ENCODE peak calls at places on chromosome 19, in four cellular contexts. One of them, this sample, is unnamed.

GRCh38 chr19:19538077-19538764 is at the start of gene CILP2:
- DNase-seq in right lobe of liver: peak; percentile 50
- DNase-seq in heart left ventricle: no peak
- DNase-seq in A549: no peak
- DNase-seq in this sample: no peak

GRCh38 chr19:33133438-33134031 is 1.6 kb downstream of the WDR88 start:
- DNase-seq in right lobe of liver: peak; percentile 48
- DNase-seq in A549: peak; percentile 51
- DNase-seq in heart left ventricle: no peak
- DNase-seq in this sample: no peak

GRCh38 chr19:37635076-37636056 is 19.9 kb downstream of the ZFP30 start:
- DNase-seq in heart left ventricle: no peak
- DNase-seq in right lobe of liver: no peak
- DNase-seq in A549: peak; percentile 23
- DNase-seq in this sample: no peak

GRCh38 chr19:47094557-47095517 is 18.7 kb downstream of the ZC3H4 start:
- DNase-seq in right lobe of liver: no peak
- DNase-seq in heart left ventricle: peak; percentile 49
- DNase-seq in A549: no peak
- DNase-seq in this sample: no peak

GRCh38 chr19:15836345-15836594 is 20.8 kb upstream of the OR10H1 start:
- DNase-seq in heart left ventricle: no peak
- DNase-seq in right lobe of liver: no peak
- DNase-seq in A549: peak; percentile 4
- DNase-seq in this sample: no peak

GRCh38 chr19:57436392-57436791 is 1.3 kb downstream of the ZNF749 start:
- DNase-seq in A549: no peak
- DNase-seq in heart left ventricle: no peak
- DNase-seq in right lobe of liver: no peak
- DNase-seq in this sample: no peak

GRCh38 chr19:40702337-40703012 is 12.0 kb upstream of the NUMBL start:
- DNase-seq in heart left ventricle: no peak
- DNase-seq in A549: peak; percentile 84
- DNase-seq in right lobe of liver: no peak
- DNase-seq in this sample: no peak

GRCh38 chr19:33772858-33773180 is 23.9 kb upstream of the KCTD15 start:
- DNase-seq in right lobe of liver: no peak
- DNase-seq in heart left ventricle: no peak
- DNase-seq in A549: no peak
- DNase-seq in this sample: no peak

GRCh38 chr19:39998511-39998910 is 1.7 kb downstream of the ZNF546 start:
- DNase-seq in A549: no peak
- DNase-seq in right lobe of liver: no peak
- DNase-seq in heart left ventricle: no peak
- DNase-seq in this sample: no peak

GRCh38 chr19:46828484-46828883 is 22.2 kb downstream of the AP2S1 start:
- DNase-seq in A549: no peak
- DNase-seq in right lobe of liver: no peak
- DNase-seq in heart left ventricle: no peak
- DNase-seq in this sample: no peak

GRCh38 chr19:7013678-7014077 is 7.6 kb downstream of the MBD3L2B start:
- DNase-seq in A549: no peak
- DNase-seq in heart left ventricle: no peak
- DNase-seq in right lobe of liver: no peak
- DNase-seq in this sample: no peak

GRCh38 chr19:45361608-45362007 is 8.8 kb downstream of the ERCC2 start:
- DNase-seq in heart left ventricle: no peak
- DNase-seq in right lobe of liver: no peak
- DNase-seq in A549: no peak
- DNase-seq in this sample: no peak

GRCh38 chr19:18802354-18802753 is 11.2 kb upstream of the COMP start:
- DNase-seq in A549: no peak
- DNase-seq in heart left ventricle: no peak
- DNase-seq in right lobe of liver: no peak
- DNase-seq in this sample: no peak

GRCh38 chr19:45057444-45057843 is 18.6 kb downstream of the CLASRP start:
- DNase-seq in right lobe of liver: no peak
- DNase-seq in A549: no peak
- DNase-seq in heart left ventricle: no peak
- DNase-seq in this sample: no peak

GRCh38 chr19:18507021-18507726 is 14.7 kb downstream of the ELL start:
- DNase-seq in heart left ventricle: no peak
- DNase-seq in right lobe of liver: peak; percentile 85
- DNase-seq in A549: no peak
- DNase-seq in this sample: peak; percentile 93

GRCh38 chr19:28516415-28516872 is 696.5 kb downstream of the UQCRFS1 start:
- DNase-seq in heart left ventricle: no peak
- DNase-seq in A549: no peak
- DNase-seq in right lobe of liver: no peak
- DNase-seq in this sample: no peak

GRCh38 chr19:12092065-12092867 is 27.7 kb downstream of the ZNF844 start:
- DNase-seq in A549: no peak
- DNase-seq in heart left ventricle: peak; percentile 94
- DNase-seq in right lobe of liver: peak; percentile 83
- DNase-seq in this sample: peak; percentile 65

GRCh38 chr19:46733693-46734240 is 12.1 kb upstream of the FKRP start:
- DNase-seq in right lobe of liver: no peak
- DNase-seq in heart left ventricle: peak; percentile 64
- DNase-seq in A549: no peak
- DNase-seq in this sample: no peak

GRCh38 chr19:52923782-52924593 is 760 bp upstream of the ZNF888 start:
- DNase-seq in A549: no peak
- DNase-seq in heart left ventricle: peak; percentile 73
- DNase-seq in right lobe of liver: peak; percentile 57
- DNase-seq in this sample: peak; percentile 22

GRCh38 chr19:30719991-30720329 is 347.8 kb downstream of the ZNF536 start:
- DNase-seq in A549: no peak
- DNase-seq in heart left ventricle: no peak
- DNase-seq in right lobe of liver: no peak
- DNase-seq in this sample: no peak

GRCh38 chr19:16908759-16909158 is 20.0 kb downstream of the F2RL3 start:
- DNase-seq in heart left ventricle: no peak
- DNase-seq in A549: no peak
- DNase-seq in right lobe of liver: no peak
- DNase-seq in this sample: no peak

GRCh38 chr19:16419671-16420394 is 51.9 kb downstream of the EPS15L1 start:
- DNase-seq in heart left ventricle: no peak
- DNase-seq in right lobe of liver: no peak
- DNase-seq in A549: no peak
- DNase-seq in this sample: no peak

GRCh38 chr19:46841458-46842083 is 9.1 kb downstream of the AP2S1 start:
- DNase-seq in A549: peak; percentile 69
- DNase-seq in heart left ventricle: peak; percentile 85
- DNase-seq in right lobe of liver: no peak
- DNase-seq in this sample: no peak

GRCh38 chr19:27779953-27780352 is 1433.0 kb downstream of the UQCRFS1 start:
- DNase-seq in right lobe of liver: no peak
- DNase-seq in heart left ventricle: no peak
- DNase-seq in A549: no peak
- DNase-seq in this sample: no peak

GRCh38 chr19:54430306-54431254 is 15.3 kb downstream of the TTYH1 start:
- DNase-seq in right lobe of liver: no peak
- DNase-seq in heart left ventricle: peak; percentile 83
- DNase-seq in A549: peak; percentile 66
- DNase-seq in this sample: no peak

GRCh38 chr19:38321646-38322323 is 2.1 kb downstream of the KCNK6 start:
- DNase-seq in heart left ventricle: peak; percentile 84
- DNase-seq in A549: no peak
- DNase-seq in right lobe of liver: no peak
- DNase-seq in this sample: no peak

GRCh38 chr19:48090281-48090802 is 20.3 kb downstream of the PLA2G4C start:
- DNase-seq in A549: no peak
- DNase-seq in right lobe of liver: peak; percentile 3
- DNase-seq in heart left ventricle: no peak
- DNase-seq in this sample: no peak

GRCh38 chr19:40285353-40286234 is 449 bp upstream of the AKT2 start:
- DNase-seq in A549: peak; percentile 100
- DNase-seq in heart left ventricle: peak; percentile 98
- DNase-seq in right lobe of liver: peak; percentile 99
- DNase-seq in this sample: peak; percentile 100

GRCh38 chr19:43152217-43152616 is 34.1 kb downstream of the PSG5 start:
- DNase-seq in A549: no peak
- DNase-seq in right lobe of liver: no peak
- DNase-seq in heart left ventricle: no peak
- DNase-seq in this sample: no peak

GRCh38 chr19:18062043-18062442 is 24.7 kb downstream of the IL12RB1 start:
- DNase-seq in right lobe of liver: no peak
- DNase-seq in heart left ventricle: no peak
- DNase-seq in A549: no peak
- DNase-seq in this sample: no peak

GRCh38 chr19:49339364-49340068 is 4.3 kb downstream of the CD37 start:
- DNase-seq in right lobe of liver: peak; percentile 94
- DNase-seq in heart left ventricle: peak; percentile 90
- DNase-seq in A549: no peak
- DNase-seq in this sample: peak; percentile 63

DNA sequence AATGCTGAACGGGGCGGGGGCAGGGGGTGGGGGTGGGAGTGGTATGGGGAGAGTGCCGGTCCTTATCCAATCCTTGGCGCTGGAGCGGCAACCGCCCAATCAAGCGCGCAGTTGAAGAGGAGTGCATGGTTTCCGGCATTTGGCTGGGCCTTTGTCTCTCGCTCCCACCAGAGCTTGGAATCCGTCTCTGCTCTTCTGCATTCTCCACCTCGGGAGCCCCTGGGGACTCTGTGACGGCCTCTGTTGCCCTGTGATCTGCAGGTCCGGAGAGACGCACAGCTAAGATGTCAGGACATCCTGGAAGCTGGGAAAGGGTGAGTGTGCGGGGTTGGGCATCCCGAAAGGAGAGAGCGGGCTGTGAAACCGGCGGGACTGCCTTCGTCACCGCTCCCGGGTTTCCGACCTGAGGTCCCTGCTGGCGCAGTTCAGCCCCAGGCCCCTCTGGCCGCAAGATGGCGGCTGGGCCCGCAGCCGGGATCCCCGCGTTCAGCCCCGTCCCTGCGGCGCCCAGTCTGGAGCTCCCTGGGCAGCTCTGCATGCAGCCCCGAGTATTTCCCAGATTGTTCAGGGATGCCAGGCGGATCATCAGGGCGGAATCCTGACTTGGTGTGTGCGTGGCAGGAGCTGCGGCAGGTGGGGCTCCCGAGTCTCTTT is 53.6 kb upstream of the ZNF254 start:
- DNase-seq in heart left ventricle: peak; percentile 93
- DNase-seq in right lobe of liver: peak; percentile 94
- DNase-seq in A549: peak; percentile 94
- DNase-seq in this sample: peak; percentile 71
- TF ChIP-seq POLR2A in heart left ventricle: peak; percentile 64
- TF ChIP-seq POLR2A in right lobe of liver: peak; percentile 90
- TF ChIP-seq POLR2A in A549: peak; percentile 77
- TF ChIP-seq POLR2A in this sample: peak; percentile 33

GRCh38 chr19:10603084-10603872 is 16.2 kb upstream of the AP1M2 start:
- DNase-seq in A549: no peak
- DNase-seq in right lobe of liver: peak; percentile 71
- DNase-seq in heart left ventricle: peak; percentile 73
- DNase-seq in this sample: no peak
- TF ChIP-seq POLR2A in A549: no peak
- TF ChIP-seq POLR2A in right lobe of liver: no peak
- TF ChIP-seq POLR2A in heart left ventricle: no peak
- TF ChIP-seq POLR2A in this sample: no peak

GRCh38 chr19:35154535-35155406 is at the start of gene FXYD5:
- DNase-seq in heart left ventricle: peak; percentile 85
- DNase-seq in right lobe of liver: peak; percentile 72
- DNase-seq in A549: peak; percentile 76
- DNase-seq in this sample: no peak
- TF ChIP-seq POLR2A in heart left ventricle: peak; percentile 50
- TF ChIP-seq POLR2A in right lobe of liver: peak; percentile 19
- TF ChIP-seq POLR2A in A549: peak; percentile 69
- TF ChIP-seq POLR2A in this sample: peak; percentile 33

GRCh38 chr19:2625434-2625833 is 77.1 kb downstream of the GNG7 start:
- DNase-seq in right lobe of liver: peak; percentile 76
- DNase-seq in A549: no peak
- DNase-seq in heart left ventricle: no peak
- DNase-seq in this sample: peak; percentile 37

GRCh38 chr19:2627855-2628254 is 74.6 kb downstream of the GNG7 start:
- DNase-seq in A549: no peak
- DNase-seq in right lobe of liver: no peak
- DNase-seq in heart left ventricle: no peak
- DNase-seq in this sample: no peak

GRCh38 chr19:2623743-2624142 is 78.8 kb downstream of the GNG7 start:
- DNase-seq in heart left ventricle: no peak
- DNase-seq in A549: no peak
- DNase-seq in right lobe of liver: no peak
- DNase-seq in this sample: no peak

GRCh38 chr19:2627319-2627829 is 75.1 kb downstream of the GNG7 start:
- DNase-seq in A549: peak; percentile 81
- DNase-seq in heart left ventricle: peak; percentile 83
- DNase-seq in right lobe of liver: peak; percentile 90
- DNase-seq in this sample: peak; percentile 89

DNA sequence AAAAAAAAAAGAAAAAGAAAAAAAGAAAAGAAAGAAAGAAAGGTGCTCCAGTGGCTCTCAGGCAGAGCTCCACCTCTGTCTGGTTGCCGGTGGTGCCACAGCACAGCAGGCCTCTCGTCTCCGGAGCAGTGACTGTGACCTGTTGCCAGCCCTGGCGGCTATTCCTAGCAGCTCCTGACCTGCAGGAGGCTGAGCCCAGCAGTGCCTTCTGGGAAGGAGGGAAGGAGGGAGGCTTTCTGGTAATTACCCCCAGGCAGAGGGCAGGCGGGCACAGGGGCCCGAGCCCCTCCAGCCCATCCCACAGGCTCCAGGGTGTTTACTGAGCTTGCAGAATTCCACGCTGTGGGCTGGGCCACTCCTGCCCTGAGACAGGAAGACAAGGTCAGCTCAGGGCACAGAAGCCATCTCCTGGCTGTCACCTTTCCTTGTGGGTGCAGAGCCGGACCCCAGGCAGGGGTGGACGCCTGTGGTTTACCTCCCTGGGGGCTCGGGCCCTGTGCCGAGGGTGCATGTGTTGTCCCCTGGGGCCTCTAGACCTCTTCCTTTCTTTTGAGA is 77.9 kb downstream of the GNG7 start:
- DNase-seq in right lobe of liver: peak; percentile 88
- DNase-seq in A549: no peak
- DNase-seq in heart left ventricle: no peak
- DNase-seq in this sample: peak; percentile 79
- TF ChIP-seq POLR2A in right lobe of liver: peak; percentile 53
- TF ChIP-seq POLR2A in A549: no peak
- TF ChIP-seq POLR2A in heart left ventricle: no peak
- TF ChIP-seq POLR2A in this sample: peak; percentile 54

GRCh38 chr19:5070922-5071321 is 102.0 kb downstream of the KDM4B start:
- DNase-seq in heart left ventricle: no peak
- DNase-seq in right lobe of liver: no peak
- DNase-seq in A549: no peak
- DNase-seq in this sample: no peak

GRCh38 chr19:5066768-5067167 is 97.9 kb downstream of the KDM4B start:
- DNase-seq in right lobe of liver: no peak
- DNase-seq in A549: no peak
- DNase-seq in heart left ventricle: no peak
- DNase-seq in this sample: no peak

GRCh38 chr19:5067666-5068065 is 98.8 kb downstream of the KDM4B start:
- DNase-seq in right lobe of liver: no peak
- DNase-seq in heart left ventricle: no peak
- DNase-seq in A549: no peak
- DNase-seq in this sample: no peak

GRCh38 chr19:5070390-5070789 is 101.5 kb downstream of the KDM4B start:
- DNase-seq in right lobe of liver: no peak
- DNase-seq in heart left ventricle: no peak
- DNase-seq in A549: no peak
- DNase-seq in this sample: no peak

GRCh38 chr19:5068251-5069090 is 99.6 kb downstream of the KDM4B start:
- DNase-seq in A549: no peak
- DNase-seq in right lobe of liver: no peak
- DNase-seq in heart left ventricle: no peak
- DNase-seq in this sample: no peak
- TF ChIP-seq POLR2A in A549: no peak
- TF ChIP-seq POLR2A in right lobe of liver: no peak
- TF ChIP-seq POLR2A in heart left ventricle: no peak
- TF ChIP-seq POLR2A in this sample: no peak